ENCODE peak calls at places on chromosomes 2 and 18, in five cellular contexts. P, T, B, D and N are unnamed samples.

GRCh38 chr2:232418056-232418455 is 11.4 kb downstream of the ALPG start:
- DNase-seq in P (no peak), T (no peak), B (no peak), D (no peak), N (no peak)

GRCh38 chr2:120912101-120912985 is 176.7 kb downstream of the GLI2 start:
- DNase-seq in P (no peak), T (no peak), B (no peak), D (no peak), N (no peak)

GRCh38 chr2:52779446-52779845 is 988.2 kb upstream of the CHAC2 start:
- DNase-seq in P (no peak), T (no peak), B (no peak), D (no peak), N (no peak)

GRCh38 chr2:20471902-20472559 is 25.2 kb downstream of the RHOB start:
- DNase-seq in P (no peak), T (no peak), B (no peak), D (no peak), N (no peak)

GRCh38 chr2:197708331-197708730 is 3.2 kb downstream of the MARS2 start:
- DNase-seq in P (peak; percentile 44), T (no peak), B (no peak), D (no peak), N (no peak)

GRCh38 chr2:203751886-203752285 is 45.4 kb downstream of the CD28 start:
- DNase-seq in P (no peak), T (no peak), B (no peak), D (no peak), N (no peak)

GRCh38 chr2:118056165-118056534 is 32.1 kb upstream of the INSIG2 start:
- DNase-seq in P (no peak), T (no peak), B (peak; percentile 86), D (no peak), N (no peak)

GRCh38 chr2:43019536-43020183 is 206.7 kb downstream of the ZFP36L2 start:
- DNase-seq in P (no peak), T (no peak), B (no peak), D (no peak), N (no peak)

GRCh38 chr2:205405752-205406151 is 276.5 kb upstream of the NRP2 start:
- DNase-seq in P (no peak), T (no peak), B (no peak), D (no peak), N (no peak)

GRCh38 chr2:8566155-8566670 is 115.6 kb upstream of the ID2 start:
- DNase-seq in P (no peak), T (no peak), B (no peak), D (peak; percentile 20), N (no peak)

GRCh38 chr2:239225921-239226561 is 174.8 kb downstream of the HDAC4 start:
- DNase-seq in P (no peak), T (no peak), B (no peak), D (no peak), N (no peak)
- TF ChIP-seq SUZ12 in P (no peak), T (no peak), B (no peak), D (no peak), N (no peak)

DNA sequence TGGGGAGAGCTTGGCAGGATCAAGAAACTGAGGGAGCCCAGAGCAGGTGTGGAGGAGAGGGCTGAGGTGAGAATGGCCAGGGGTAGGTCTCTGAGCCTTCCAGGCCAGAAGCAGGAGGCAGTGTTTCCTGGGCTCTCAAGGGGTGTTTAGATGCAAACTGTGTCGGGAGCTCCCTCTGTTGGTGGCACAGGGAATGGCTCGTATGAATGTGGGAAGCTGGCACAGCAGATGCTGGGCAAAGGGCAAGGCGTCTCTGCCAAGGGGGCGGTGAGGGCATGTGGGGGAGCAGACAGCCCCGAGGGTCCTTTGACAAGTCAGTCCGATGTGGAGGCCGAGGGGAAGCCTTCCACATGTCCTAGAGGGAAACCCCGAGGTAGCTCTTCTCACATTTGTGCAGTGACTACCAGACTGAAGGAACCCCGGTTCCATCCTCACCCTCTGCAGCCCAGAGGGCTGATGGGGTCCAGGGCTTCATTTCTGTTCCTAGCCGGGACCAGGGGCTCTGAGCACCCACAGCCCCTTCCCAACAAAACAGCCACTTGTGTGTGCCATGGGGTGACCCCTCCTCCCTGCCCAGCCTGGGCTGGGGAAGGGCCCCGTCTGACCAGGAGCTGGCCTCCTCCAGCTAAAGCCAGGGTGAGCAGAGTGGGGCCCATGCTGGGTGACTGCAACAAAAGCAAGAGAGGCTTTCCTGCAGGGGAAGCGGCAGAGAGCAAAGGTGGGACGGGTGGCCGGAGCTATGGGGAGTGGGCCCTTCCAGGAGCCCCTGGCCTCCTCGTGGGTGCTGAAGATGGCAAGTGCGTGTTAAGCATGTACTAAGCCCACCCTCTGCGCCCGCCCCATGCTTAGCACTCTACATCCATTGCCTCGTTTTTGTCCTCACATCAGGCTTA is 103.4 kb downstream of the SEPTIN10 start:
- DNase-seq in P (peak; percentile 75), T (peak; percentile 71), B (peak; percentile 27), D (peak; percentile 88), N (peak; percentile 82)
- TF ChIP-seq SUZ12 in P (no peak), T (no peak), B (no peak), D (no peak), N (no peak)

GRCh38 chr2:113118263-113118657 is 9.1 kb upstream of the IL1RN start:
- DNase-seq in P (no peak), T (no peak), B (no peak), D (no peak), N (no peak)

GRCh38 chr2:113117594-113118262 is 9.7 kb upstream of the IL1RN start:
- DNase-seq in P (no peak), T (no peak), B (no peak), D (peak; percentile 30), N (no peak)

GRCh38 chr2:113114224-113114945 is 13.0 kb upstream of the IL1RN start:
- DNase-seq in P (no peak), T (no peak), B (no peak), D (peak; percentile 0), N (no peak)

GRCh38 chr2:113114996-113115395 is 12.4 kb upstream of the IL1RN start:
- DNase-seq in P (no peak), T (no peak), B (no peak), D (peak; percentile 31), N (no peak)

GRCh38 chr2:113116100-113116958 is 11.1 kb upstream of the IL1RN start:
- DNase-seq in P (no peak), T (no peak), B (no peak), D (peak; percentile 8), N (no peak)
- TF ChIP-seq SUZ12 in P (no peak), T (no peak), B (no peak), D (no peak), N (no peak)

GRCh38 chr2:65420712-65421431 is 11.5 kb downstream of the SPRED2 start:
- DNase-seq in P (no peak), T (no peak), B (no peak), D (no peak), N (no peak)
- TF ChIP-seq SUZ12 in P (no peak), T (no peak), B (no peak), D (no peak), N (no peak)

DNA sequence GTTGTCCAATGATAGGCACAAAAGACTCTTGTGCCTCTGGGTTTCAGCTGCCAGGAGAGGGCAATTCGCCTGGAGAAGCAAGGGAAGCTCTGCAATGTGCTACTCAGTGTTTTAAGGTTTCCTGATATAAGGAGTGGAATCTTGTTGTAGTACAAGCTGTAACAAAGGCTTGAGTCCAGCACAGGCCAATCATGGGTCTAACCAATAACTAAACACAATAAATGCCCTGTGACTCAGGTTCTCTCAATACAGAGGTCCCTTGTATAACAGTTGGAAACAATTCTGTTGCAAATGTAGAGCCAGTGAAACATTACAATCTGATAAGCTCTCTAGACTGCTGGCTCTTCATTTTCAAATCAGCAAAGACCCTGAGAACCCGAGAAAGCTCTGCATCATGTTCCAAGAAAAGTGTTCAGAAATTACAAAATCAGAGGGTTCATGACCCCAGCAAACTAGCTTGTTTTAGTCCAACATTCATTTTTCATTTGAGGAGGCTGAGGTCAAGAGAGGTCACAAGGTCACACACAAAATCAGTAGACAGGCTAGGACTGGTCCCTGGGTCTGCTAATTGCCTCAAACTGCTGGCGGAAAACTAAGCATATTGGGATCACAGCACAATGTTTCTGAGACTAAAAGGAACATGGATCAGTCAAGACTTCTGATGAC is 59.0 kb upstream of the DNMT3A start:
- DNase-seq in P (no peak), T (no peak), B (no peak), D (no peak), N (no peak)
- TF ChIP-seq SUZ12 in P (no peak), T (no peak), B (no peak), D (no peak), N (no peak)

GRCh38 chr2:181371195-181371594 is 86.0 kb upstream of the ITGA4 start:
- DNase-seq in P (no peak), T (no peak), B (no peak), D (no peak), N (no peak)
- TF ChIP-seq SUZ12 in P (no peak), T (no peak), B (no peak), D (no peak), N (no peak)

DNA sequence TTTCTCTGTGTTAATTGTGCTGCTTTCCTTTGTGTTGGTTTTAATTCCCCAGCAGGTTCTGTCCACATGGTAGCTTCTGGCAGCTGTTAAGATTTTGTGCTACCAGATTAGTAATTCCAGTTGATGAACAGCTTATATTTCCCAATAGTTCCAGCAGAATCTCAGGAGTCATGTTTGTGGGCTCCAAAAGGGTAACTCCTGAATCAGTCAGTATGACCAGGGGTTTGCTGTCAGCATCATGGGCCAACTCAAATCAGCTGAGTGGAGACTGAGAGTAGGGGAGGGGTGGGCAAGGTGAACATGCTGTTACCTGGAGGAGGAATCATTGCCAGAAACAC is 120.2 kb upstream of the CXCR4 start:
- DNase-seq in P (no peak), T (no peak), B (no peak), D (no peak), N (no peak)
- TF ChIP-seq SUZ12 in P (no peak), T (no peak), B (no peak), D (no peak), N (no peak)

GRCh38 chr2:84781942-84782716 is 98.8 kb downstream of the TRABD2A start:
- DNase-seq in P (no peak), T (no peak), B (no peak), D (no peak), N (no peak)
- TF ChIP-seq SUZ12 in P (no peak), T (no peak), B (no peak), D (no peak), N (no peak)

GRCh38 chr18:9495916-9496540 is 20.7 kb downstream of the RALBP1 start:
- DNase-seq in P (no peak), T (no peak), B (no peak), D (no peak), N (no peak)
- TF ChIP-seq SUZ12 in P (no peak), T (no peak), B (no peak), D (no peak), N (no peak)

GRCh38 chr2:172427990-172428840 is 829 bp downstream of the ITGA6 start:
- DNase-seq in P (peak; percentile 74), T (peak; percentile 51), B (no peak), D (peak; percentile 66), N (peak; percentile 49)
- TF ChIP-seq SUZ12 in P (no peak), T (no peak), B (no peak), D (no peak), N (no peak)